ENCODE peak calls at places on chromosome 19, in four cellular contexts. One of them, this sample, is unnamed.

GRCh38 chr19:36547001-36547732 is 19.1 kb upstream of the ZNF260 start:
- DNase-seq in IMR-90: peak; percentile 3
- DNase-seq in mesendoderm: peak; percentile 66
- DNase-seq in H1: no peak
- DNase-seq in this sample: no peak

GRCh38 chr19:18751571-18751970 is 39.5 kb downstream of the COMP start:
- DNase-seq in mesendoderm: no peak
- DNase-seq in IMR-90: no peak
- DNase-seq in H1: no peak
- DNase-seq in this sample: no peak

GRCh38 chr19:16180611-16181010 is 4.6 kb upstream of the FAM32A start:
- DNase-seq in mesendoderm: peak; percentile 93
- DNase-seq in H1: no peak
- DNase-seq in IMR-90: peak; percentile 86
- DNase-seq in this sample: no peak

GRCh38 chr19:46493236-46494114 is 2.2 kb downstream of the PNMA8B start:
- DNase-seq in mesendoderm: peak; percentile 54
- DNase-seq in IMR-90: no peak
- DNase-seq in H1: peak; percentile 74
- DNase-seq in this sample: peak; percentile 53

GRCh38 chr19:18651300-18651699 is 14.5 kb downstream of the KLHL26 start:
- DNase-seq in IMR-90: no peak
- DNase-seq in mesendoderm: no peak
- DNase-seq in H1: no peak
- DNase-seq in this sample: no peak

GRCh38 chr19:51009061-51009891 is 7.9 kb upstream of the KLK8 start:
- DNase-seq in mesendoderm: no peak
- DNase-seq in H1: no peak
- DNase-seq in IMR-90: no peak
- DNase-seq in this sample: no peak

GRCh38 chr19:56987184-56987583 is 132.6 kb upstream of the USP29 start:
- DNase-seq in mesendoderm: peak; percentile 5
- DNase-seq in IMR-90: no peak
- DNase-seq in H1: no peak
- DNase-seq in this sample: no peak

GRCh38 chr19:40667602-40668001 is 22.8 kb downstream of the NUMBL start:
- DNase-seq in H1: no peak
- DNase-seq in mesendoderm: no peak
- DNase-seq in IMR-90: no peak
- DNase-seq in this sample: no peak

GRCh38 chr19:42397315-42398166 is 7.4 kb upstream of the CNFN start:
- DNase-seq in H1: no peak
- DNase-seq in IMR-90: no peak
- DNase-seq in mesendoderm: no peak
- DNase-seq in this sample: no peak

GRCh38 chr19:53898680-53899341 is 10.3 kb upstream of the CACNG7 start:
- DNase-seq in IMR-90: no peak
- DNase-seq in mesendoderm: peak; percentile 99
- DNase-seq in H1: peak; percentile 99
- DNase-seq in this sample: peak; percentile 100

GRCh38 chr19:47172666-47173455 is 42.2 kb downstream of the SAE1 start:
- DNase-seq in H1: no peak
- DNase-seq in mesendoderm: no peak
- DNase-seq in IMR-90: no peak
- DNase-seq in this sample: no peak

GRCh38 chr19:17296278-17296677 is 6.9 kb downstream of the ABHD8 start:
- DNase-seq in H1: no peak
- DNase-seq in IMR-90: peak; percentile 36
- DNase-seq in mesendoderm: peak; percentile 74
- DNase-seq in this sample: no peak

GRCh38 chr19:44752816-44753618 is 4.5 kb downstream of the BCL3 start:
- DNase-seq in IMR-90: peak; percentile 99
- DNase-seq in mesendoderm: peak; percentile 82
- DNase-seq in H1: peak; percentile 70
- DNase-seq in this sample: peak; percentile 80

GRCh38 chr19:19823916-19824315 is 2.4 kb upstream of the ZNF506 start:
- DNase-seq in IMR-90: no peak
- DNase-seq in mesendoderm: no peak
- DNase-seq in H1: no peak
- DNase-seq in this sample: no peak

GRCh38 chr19:33063356-33064116 is 1.2 kb downstream of the RHPN2 start:
- DNase-seq in mesendoderm: no peak
- DNase-seq in IMR-90: peak; percentile 30
- DNase-seq in H1: peak; percentile 60
- DNase-seq in this sample: peak; percentile 35

GRCh38 chr19:2497186-2497585 is 21.3 kb downstream of the GADD45B start:
- DNase-seq in IMR-90: no peak
- DNase-seq in mesendoderm: peak; percentile 59
- DNase-seq in H1: no peak
- DNase-seq in this sample: no peak

GRCh38 chr19:53290758-53291549 is 23.4 kb upstream of the VN1R4 start:
- DNase-seq in mesendoderm: no peak
- DNase-seq in IMR-90: no peak
- DNase-seq in H1: no peak
- DNase-seq in this sample: no peak

GRCh38 chr19:3098515-3099346 is 4.6 kb downstream of the GNA11 start:
- DNase-seq in mesendoderm: no peak
- DNase-seq in IMR-90: peak; percentile 23
- DNase-seq in H1: peak; percentile 44
- DNase-seq in this sample: no peak

GRCh38 chr19:3798137-3798536 is 12.0 kb upstream of the MATK start:
- DNase-seq in H1: no peak
- DNase-seq in IMR-90: no peak
- DNase-seq in mesendoderm: no peak
- DNase-seq in this sample: no peak

GRCh38 chr19:46571495-46571894 is 29.6 kb upstream of the CALM3 start:
- DNase-seq in H1: peak; percentile 66
- DNase-seq in mesendoderm: peak; percentile 95
- DNase-seq in IMR-90: no peak
- DNase-seq in this sample: peak; percentile 85

GRCh38 chr19:58400638-58400915 is 5.1 kb downstream of the RNF225 start:
- DNase-seq in mesendoderm: no peak
- DNase-seq in IMR-90: no peak
- DNase-seq in H1: no peak
- DNase-seq in this sample: no peak

GRCh38 chr19:18995804-18996241 is 37.5 kb downstream of the SUGP2 start:
- DNase-seq in H1: peak; percentile 59
- DNase-seq in IMR-90: peak; percentile 96
- DNase-seq in mesendoderm: peak; percentile 94
- DNase-seq in this sample: peak; percentile 88

GRCh38 chr19:18507021-18507726 is 14.7 kb downstream of the ELL start:
- DNase-seq in H1: no peak
- DNase-seq in IMR-90: no peak
- DNase-seq in mesendoderm: no peak
- DNase-seq in this sample: no peak

GRCh38 chr19:14434543-14435319 is 1.6 kb downstream of the PKN1 start:
- DNase-seq in H1: no peak
- DNase-seq in mesendoderm: no peak
- DNase-seq in IMR-90: peak; percentile 72
- DNase-seq in this sample: no peak

GRCh38 chr19:17748884-17749638 is 2.2 kb upstream of the FCHO1 start:
- DNase-seq in mesendoderm: no peak
- DNase-seq in IMR-90: no peak
- DNase-seq in H1: no peak
- DNase-seq in this sample: no peak

GRCh38 chr19:1308718-1309117 is 23.0 kb downstream of the EFNA2 start:
- DNase-seq in H1: no peak
- DNase-seq in IMR-90: no peak
- DNase-seq in mesendoderm: no peak
- DNase-seq in this sample: no peak

GRCh38 chr19:1311543-1312091 is 25.9 kb downstream of the EFNA2 start:
- DNase-seq in mesendoderm: no peak
- DNase-seq in IMR-90: no peak
- DNase-seq in H1: no peak
- DNase-seq in this sample: no peak

GRCh38 chr19:1310853-1311180 is 25.1 kb downstream of the EFNA2 start:
- DNase-seq in H1: no peak
- DNase-seq in IMR-90: no peak
- DNase-seq in mesendoderm: no peak
- DNase-seq in this sample: no peak

GRCh38 chr19:1307755-1308303 is 22.2 kb downstream of the EFNA2 start:
- DNase-seq in H1: no peak
- DNase-seq in IMR-90: no peak
- DNase-seq in mesendoderm: no peak
- DNase-seq in this sample: no peak

GRCh38 chr19:1309977-1310852 is 24.5 kb downstream of the EFNA2 start:
- DNase-seq in H1: no peak
- DNase-seq in mesendoderm: no peak
- DNase-seq in IMR-90: no peak
- DNase-seq in this sample: no peak
- H4K5ac ChIP-seq in H1: no peak overlapping the region
- H4K5ac ChIP-seq in mesendoderm: no peak overlapping the region
- H4K5ac ChIP-seq in IMR-90: no peak overlapping the region
- H4K5ac ChIP-seq in this sample: no peak overlapping the region

DNA sequence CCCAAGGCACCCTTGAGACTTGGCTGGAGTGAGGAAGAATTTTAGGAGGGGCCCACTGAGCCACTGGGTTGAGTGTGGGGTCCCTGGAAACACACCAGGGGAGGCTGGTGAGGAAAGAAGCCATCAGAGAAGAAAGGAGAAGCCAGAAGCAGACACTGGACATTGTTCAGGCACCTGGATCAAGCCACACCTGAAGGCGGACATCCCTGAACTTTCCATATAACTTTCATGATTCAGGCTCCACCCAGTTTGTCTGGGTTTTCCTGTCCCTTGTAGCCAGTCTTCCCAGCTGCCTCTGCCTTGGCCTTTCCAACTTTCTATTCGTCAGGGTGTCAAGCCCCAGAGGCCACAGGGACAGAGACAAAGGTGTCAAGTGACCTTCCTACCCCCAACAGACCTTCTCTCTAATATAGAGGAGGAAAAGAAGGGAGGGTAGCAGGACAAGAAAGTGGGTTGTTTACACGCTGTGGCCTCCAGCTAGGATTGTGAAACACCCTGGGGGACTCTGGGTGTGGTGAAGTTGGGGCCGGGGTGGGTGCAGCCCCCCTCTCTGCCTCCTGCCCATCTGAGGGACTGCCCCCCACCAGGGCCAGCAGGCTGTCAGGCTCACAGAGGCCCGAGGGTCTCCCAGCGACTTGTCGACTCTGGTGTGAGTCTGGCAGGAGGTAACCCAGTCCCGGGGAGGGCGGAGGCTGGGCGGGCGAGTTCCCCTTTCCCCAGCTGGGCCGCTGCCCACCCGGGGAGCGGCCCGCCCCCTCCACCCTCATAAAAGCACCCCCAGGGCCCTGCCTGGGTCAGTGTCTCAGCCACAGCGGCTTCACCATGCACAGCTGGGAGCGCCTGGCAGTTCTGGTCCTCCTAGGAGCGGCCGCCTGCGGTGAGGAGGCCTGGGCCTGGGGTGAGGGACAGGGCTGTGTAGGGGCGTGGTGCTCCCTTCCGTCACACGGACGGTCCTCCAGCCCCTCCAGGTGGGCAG is at the start of gene CFD:
- DNase-seq in mesendoderm: no peak
- DNase-seq in IMR-90: no peak
- DNase-seq in H1: no peak
- DNase-seq in this sample: no peak
- H4K5ac ChIP-seq in mesendoderm: no peak within 1 kb of the TSS
- H4K5ac ChIP-seq in IMR-90: no peak within 1 kb of the TSS
- H4K5ac ChIP-seq in H1: no peak within 1 kb of the TSS
- H4K5ac ChIP-seq in this sample: no peak within 1 kb of the TSS

GRCh38 chr19:640156-640548 is 473 bp downstream of the FGF22 start:
- DNase-seq in H1: no peak
- DNase-seq in mesendoderm: no peak
- DNase-seq in IMR-90: no peak
- DNase-seq in this sample: no peak
- H4K5ac ChIP-seq in H1: no peak overlapping the region
- H4K5ac ChIP-seq in mesendoderm: no peak overlapping the region
- H4K5ac ChIP-seq in IMR-90: no peak overlapping the region
- H4K5ac ChIP-seq in this sample: no peak overlapping the region

GRCh38 chr19:55366790-55367189 is 3.5 kb downstream of the IL11 start:
- DNase-seq in IMR-90: no peak
- DNase-seq in mesendoderm: no peak
- DNase-seq in H1: no peak
- DNase-seq in this sample: no peak

GRCh38 chr19:55368701-55369563 is 1.3 kb downstream of the IL11 start:
- DNase-seq in IMR-90: peak; percentile 49
- DNase-seq in mesendoderm: peak; percentile 65
- DNase-seq in H1: no peak
- DNase-seq in this sample: peak; percentile 53

GRCh38 chr19:55369651-55370304 is 485 bp downstream of the IL11 start:
- DNase-seq in H1: peak; percentile 87
- DNase-seq in IMR-90: peak; percentile 76
- DNase-seq in mesendoderm: peak; percentile 92
- DNase-seq in this sample: peak; percentile 91

GRCh38 chr19:55365922-55366321 is 2.9 kb upstream of the GARIN5B start:
- DNase-seq in H1: no peak
- DNase-seq in mesendoderm: no peak
- DNase-seq in IMR-90: no peak
- DNase-seq in this sample: no peak

DNA sequence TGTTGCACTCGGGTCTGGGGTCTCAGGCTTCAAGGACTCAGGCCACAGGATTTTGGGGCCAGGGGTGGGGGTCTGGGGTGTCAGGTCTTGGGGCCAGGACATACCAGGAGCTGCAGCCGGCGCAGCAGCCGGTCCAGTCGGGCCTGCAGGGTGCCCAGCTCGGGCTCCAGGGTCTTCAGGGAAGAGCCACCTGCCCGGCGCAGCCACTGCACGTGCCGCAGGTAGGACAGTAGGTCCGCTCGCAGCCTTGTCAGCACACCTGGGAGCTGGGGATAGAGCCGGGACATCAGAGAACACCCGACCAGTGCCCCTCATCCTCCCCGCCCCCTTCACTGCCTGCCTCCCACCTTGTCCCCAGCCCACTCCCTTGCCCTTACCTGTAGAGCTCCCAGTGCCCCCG is 2.2 kb downstream of the IL11 start:
- DNase-seq in H1: no peak
- DNase-seq in IMR-90: no peak
- DNase-seq in mesendoderm: no peak
- DNase-seq in this sample: no peak
- H4K5ac ChIP-seq in H1: no peak overlapping the region
- H4K5ac ChIP-seq in IMR-90: no peak overlapping the region
- H4K5ac ChIP-seq in mesendoderm: no peak overlapping the region
- H4K5ac ChIP-seq in this sample: no peak overlapping the region

DNA sequence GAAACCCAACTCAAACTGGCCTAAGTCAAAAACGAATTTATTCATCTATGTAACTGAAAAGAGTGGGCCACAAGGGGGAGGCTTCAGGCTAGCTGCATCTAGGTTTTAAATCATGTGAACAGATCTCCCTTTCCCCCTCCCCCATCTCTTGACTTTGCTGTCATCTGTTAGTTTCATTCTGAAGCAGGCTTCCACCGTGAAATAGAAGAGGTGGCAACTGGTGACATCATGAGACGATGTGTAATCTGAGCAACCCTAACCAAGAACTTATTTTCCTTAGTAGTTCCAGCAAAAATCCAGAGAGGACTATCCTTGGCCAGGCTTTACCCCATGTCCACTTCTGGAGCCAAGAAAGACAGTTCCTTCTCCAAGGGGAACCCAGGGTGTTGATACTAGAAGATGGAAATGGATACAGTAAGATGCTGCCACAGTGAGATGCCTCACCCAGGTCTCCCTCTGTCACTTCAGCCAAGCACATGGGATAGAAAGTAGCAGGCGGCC is 9.4 kb downstream of the SAMD4B start:
- DNase-seq in mesendoderm: no peak
- DNase-seq in H1: no peak
- DNase-seq in IMR-90: peak; percentile 28
- DNase-seq in this sample: no peak
- H4K5ac ChIP-seq in mesendoderm: no peak overlapping the region
- H4K5ac ChIP-seq in H1: no peak overlapping the region
- H4K5ac ChIP-seq in IMR-90: no peak overlapping the region
- H4K5ac ChIP-seq in this sample: no peak overlapping the region

GRCh38 chr19:52028780-52029123 is 573 bp upstream of the ZNF614 start:
- DNase-seq in mesendoderm: no peak
- DNase-seq in H1: no peak
- DNase-seq in IMR-90: no peak
- DNase-seq in this sample: no peak
- H4K5ac ChIP-seq in mesendoderm: no peak overlapping the region
- H4K5ac ChIP-seq in H1: no peak overlapping the region
- H4K5ac ChIP-seq in IMR-90: peak overlapping the region; percentile 39
- H4K5ac ChIP-seq in this sample: no peak overlapping the region

This sample was measured in H9.